ENCODE peak calls at places on chromosomes 3 and 15, in eight cellular contexts. C is CD8-positive, alpha-beta T cell; A is astrocyte of the cerebellum; G is fibroblast of pulmonary artery; P is fibroblast of mammary gland; V is nephron progenitor cell; I is AG04450; J is GM20000. Z is an unnamed sample.
A peak's percentile ranks its signal among the peaks of the same experiment; 100 is the strongest.

GRCh38 chr3:162810776-162811175 is 1314.2 kb downstream of the OTOL1 start:
- DNase-seq in C (no peak), A (no peak), G (no peak), P (no peak), V (no peak), I (no peak), J (no peak), Z (no peak)

GRCh38 chr3:150409527-150410310 is 1.6 kb downstream of the TSC22D2 start:
- DNase-seq in C (peak; percentile 38), A (no peak), G (peak; percentile 75), P (peak; percentile 61), V (peak; percentile 78), I (no peak), J (peak; percentile 81), Z (no peak)

GRCh38 chr3:142542054-142542453 is 36.5 kb downstream of the ATR start:
- DNase-seq in C (no peak), A (no peak), G (peak; percentile 3), P (peak; percentile 54), V (no peak), I (no peak), J (no peak), Z (no peak)

GRCh38 chr15:89391685-89392257 is 57.1 kb upstream of the POLG start:
- DNase-seq in C (no peak), A (no peak), G (no peak), P (no peak), V (no peak), I (no peak), J (no peak), Z (no peak)

GRCh38 chr3:33482126-33482525 is 41.9 kb upstream of the UBP1 start:
- DNase-seq in C (no peak), A (no peak), G (peak; percentile 10), P (peak; percentile 21), V (no peak), I (no peak), J (no peak), Z (peak; percentile 23)

GRCh38 chr3:120419797-120420196 is 31.0 kb downstream of the FSTL1 start:
- DNase-seq in C (no peak), A (no peak), G (no peak), P (peak; percentile 62), V (no peak), I (no peak), J (no peak), Z (no peak)

GRCh38 chr15:37135225-37135624 is 34.9 kb upstream of the MEIS2 start:
- DNase-seq in C (no peak), A (no peak), G (peak; percentile 20), P (no peak), V (no peak), I (no peak), J (no peak), Z (no peak)

GRCh38 chr3:14511623-14511965 is 28.5 kb downstream of the GRIP2 start:
- DNase-seq in C (no peak), A (no peak), G (no peak), P (no peak), V (no peak), I (no peak), J (no peak), Z (no peak)

GRCh38 chr15:38563723-38564519 is 693 bp downstream of the RASGRP1 start:
- DNase-seq in C (peak; percentile 79), A (no peak), G (peak; percentile 46), P (peak; percentile 21), V (peak; percentile 84), I (no peak), J (peak; percentile 86), Z (no peak)

GRCh38 chr3:134320749-134321148 is 53.5 kb downstream of the AMOTL2 start:
- DNase-seq in C (no peak), A (no peak), G (no peak), P (no peak), V (no peak), I (no peak), J (no peak), Z (no peak)

GRCh38 chr3:71380096-71380495 is 203.4 kb downstream of the FOXP1 start:
- DNase-seq in C (no peak), A (peak; percentile 51), G (no peak), P (peak; percentile 26), V (no peak), I (no peak), J (no peak), Z (no peak)
- TF ChIP-seq CTCF in C (no peak), A (peak; percentile 37), G (no peak), P (no peak), V (no peak), I (no peak), J (no peak), Z (no peak)

GRCh38 chr3:18847583-18848197 is 300.6 kb upstream of the KCNH8 start:
- DNase-seq in C (no peak), A (no peak), G (no peak), P (no peak), V (no peak), I (no peak), J (peak; percentile 11), Z (no peak)
- TF ChIP-seq CTCF in C (peak; percentile 45), A (peak; percentile 26), G (peak; percentile 24), P (peak; percentile 23), V (peak; percentile 44), I (no peak), J (peak; percentile 17), Z (no peak)

GRCh38 chr3:73352841-73353493 is 271.8 kb downstream of the PDZRN3 start:
- DNase-seq in C (no peak), A (no peak), G (no peak), P (no peak), V (no peak), I (no peak), J (no peak), Z (no peak)
- TF ChIP-seq CTCF in C (no peak), A (no peak), G (no peak), P (no peak), V (no peak), I (no peak), J (no peak), Z (no peak)

DNA sequence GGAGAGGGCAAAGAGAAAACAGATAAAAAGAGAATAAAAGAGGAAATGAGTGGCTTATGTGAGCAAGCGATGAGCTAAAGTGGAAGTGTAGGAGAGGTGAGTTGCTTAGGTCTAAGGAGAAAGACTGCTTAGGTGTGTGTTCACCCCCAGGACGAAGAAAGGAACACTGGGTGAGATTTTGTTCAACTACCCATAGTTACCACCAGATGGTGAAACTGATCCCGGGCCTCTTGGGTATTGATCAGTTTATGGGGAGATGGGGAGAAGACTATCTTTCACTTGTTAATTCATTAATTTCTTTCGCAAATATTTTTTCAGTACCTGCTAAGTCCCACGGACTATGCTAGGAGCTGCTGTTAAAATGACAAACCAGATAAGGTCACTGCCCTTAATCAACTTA is 33.9 kb downstream of the GAP43 start:
- DNase-seq in C (no peak), A (no peak), G (no peak), P (no peak), V (no peak), I (no peak), J (no peak), Z (no peak)
- TF ChIP-seq CTCF in C (no peak), A (no peak), G (no peak), P (no peak), V (no peak), I (no peak), J (no peak), Z (no peak)

GRCh38 chr15:79595271-79595670 is 163.1 kb downstream of the MINAR1 start:
- DNase-seq in C (no peak), A (no peak), G (no peak), P (no peak), V (no peak), I (no peak), J (no peak), Z (no peak)

GRCh38 chr15:79595995-79596622 is 164.0 kb downstream of the MINAR1 start:
- DNase-seq in C (no peak), A (peak; percentile 47), G (peak; percentile 77), P (peak; percentile 88), V (peak; percentile 51), I (peak; percentile 27), J (peak; percentile 88), Z (no peak)

GRCh38 chr15:79592126-79592525 is 160.0 kb downstream of the MINAR1 start:
- DNase-seq in C (no peak), A (no peak), G (no peak), P (no peak), V (no peak), I (no peak), J (no peak), Z (no peak)

GRCh38 chr15:79598639-79599038 is 166.5 kb downstream of the MINAR1 start:
- DNase-seq in C (no peak), A (no peak), G (no peak), P (no peak), V (no peak), I (no peak), J (no peak), Z (no peak)

DNA sequence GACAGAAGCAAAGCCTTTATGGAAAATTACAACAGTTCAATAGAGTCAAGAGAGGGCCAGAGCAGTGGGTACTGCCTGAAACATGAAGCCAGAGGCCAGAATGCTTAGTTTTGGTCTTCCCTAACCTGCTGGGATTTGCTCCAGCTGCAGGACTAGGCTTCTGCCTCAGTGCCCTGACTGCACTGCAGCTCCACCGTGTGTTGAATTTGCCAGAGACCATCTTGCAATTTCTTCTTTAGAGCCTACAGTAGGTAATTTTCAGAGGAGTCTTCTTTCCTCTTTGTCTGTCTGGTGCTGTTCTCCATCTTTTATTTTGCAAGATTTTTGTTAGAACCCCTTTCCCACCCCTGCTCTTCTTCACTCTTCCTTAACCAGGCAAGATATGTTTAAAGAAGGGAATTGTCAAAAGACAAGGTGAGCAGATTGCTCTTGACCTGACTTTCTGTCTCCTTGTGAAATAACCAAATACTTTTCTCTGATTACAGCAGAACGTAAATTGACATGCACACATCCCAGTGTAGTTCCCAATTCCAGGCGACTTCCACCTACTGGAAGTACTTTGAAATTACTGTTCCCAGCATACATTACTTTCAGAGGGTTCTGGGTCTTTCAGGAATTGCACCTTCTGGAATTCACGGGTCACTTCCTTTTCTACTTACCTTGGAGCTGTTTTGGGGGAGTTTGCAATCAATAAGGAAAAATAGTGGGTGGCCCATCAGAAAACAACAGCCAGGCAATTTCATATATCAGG is 161.2 kb downstream of the MINAR1 start:
- DNase-seq in C (no peak), A (no peak), G (peak; percentile 21), P (peak; percentile 24), V (no peak), I (no peak), J (no peak), Z (no peak)
- TF ChIP-seq CTCF in C (no peak), A (peak; percentile 25), G (peak; percentile 27), P (peak; percentile 47), V (peak; percentile 11), I (peak; percentile 48), J (no peak), Z (no peak)

Z was measured in AG04449.